ENCODE peak calls at places on chromosomes 1 and 21, in eight cellular contexts. W is AG09309, F is PC-3, D is foreskin fibroblast, B is psoas muscle, V is ovary, Q is BE2C, Y is RWPE1. X is an unnamed sample.

GRCh38 chr1:170261669-170262068 is 115.9 kb downstream of the NTMT2 start:
- DNase-seq in B (no peak), F (no peak), Y (no peak), W (peak), D (peak), Q (no peak), V (no peak), X (no peak)

GRCh38 chr1:76942549-76942948 is 75.3 kb downstream of the ST6GALNAC5 start:
- DNase-seq in D (peak), V (no peak), F (no peak), B (no peak), Y (no peak), Q (peak), W (no peak), X (no peak)

GRCh38 chr1:47637111-47637685 is 199.4 kb downstream of the FOXD2 start:
- DNase-seq in B (no peak), D (no peak), Q (no peak), W (no peak), V (no peak), Y (no peak), F (no peak), X (peak)

GRCh38 chr1:147238925-147239820 is 3.3 kb upstream of the CHD1L start:
- DNase-seq in F (no peak), D (no peak), V (no peak), Y (no peak), W (no peak), Q (no peak), B (no peak), X (no peak)

GRCh38 chr1:182235604-182235951 is 156.0 kb downstream of the GLUL start:
- DNase-seq in V (no peak), Q (no peak), D (no peak), W (no peak), F (no peak), B (no peak), Y (no peak), X (no peak)

GRCh38 chr1:228852511-228853088 is 117.3 kb downstream of the RHOU start:
- DNase-seq in Q (no peak), V (no peak), F (no peak), W (no peak), B (no peak), Y (no peak), D (no peak), X (no peak)

GRCh38 chr1:1219341-1219740 is 5.4 kb upstream of the TNFRSF4 start:
- DNase-seq in Y (no peak), Q (no peak), B (no peak), D (no peak), W (no peak), V (no peak), F (no peak), X (no peak)

GRCh38 chr1:230517786-230518185 is 91.7 kb upstream of the PGBD5 start:
- DNase-seq in Y (peak), V (no peak), F (peak), W (no peak), Q (peak), D (no peak), B (peak), X (peak)

GRCh38 chr1:62241357-62242131 is 46.9 kb downstream of the L1TD1 start:
- DNase-seq in F (peak), Y (no peak), B (no peak), V (no peak), Q (peak), D (no peak), W (no peak), X (peak)

GRCh38 chr1:175192630-175193338 is at the start of gene KIAA0040:
- DNase-seq in Q (peak), V (peak), Y (peak), B (peak), D (peak), F (peak), W (no peak), X (peak)

GRCh38 chr1:161768986-161769672 is 3.0 kb downstream of the ATF6 start:
- DNase-seq in B (no peak), V (no peak), F (peak), Y (no peak), D (no peak), Q (no peak), W (no peak), X (no peak)

GRCh38 chr1:206117151-206117948 is at the start of gene AVPR1B:
- DNase-seq in D (peak), F (peak), W (no peak), Y (peak), B (peak), Q (peak), V (peak), X (no peak)

GRCh38 chr1:169892819-169893644 is 664 bp downstream of the SCYL3 start:
- DNase-seq in V (no peak), B (no peak), D (no peak), Y (peak), Q (no peak), F (no peak), W (no peak), X (peak)

GRCh38 chr1:159921700-159922498 is 3.4 kb downstream of the TAGLN2 start:
- DNase-seq in F (no peak), D (no peak), V (peak), W (no peak), B (no peak), Q (peak), Y (no peak), X (no peak)

GRCh38 chr1:179002552-179003345 is 22.9 kb upstream of the FAM20B start:
- DNase-seq in B (peak), F (peak), V (peak), W (no peak), Q (peak), Y (peak), D (peak), X (peak)

GRCh38 chr1:35033346-35033745 is 1.6 kb upstream of the ZMYM6 start:
- DNase-seq in V (no peak), B (no peak), F (no peak), Y (no peak), Q (no peak), D (no peak), W (no peak), X (no peak)

GRCh38 chr21:27505516-27505915 is 538.6 kb upstream of the ADAMTS5 start:
- DNase-seq in F (no peak), V (no peak), B (no peak), D (peak), W (peak), Q (no peak), Y (no peak), X (peak)

GRCh38 chr1:26991310-26992116 is 2.0 kb upstream of the TRNP1 start:
- DNase-seq in W (no peak), D (peak), Q (no peak), B (no peak), F (peak), V (no peak), Y (no peak), X (no peak)

GRCh38 chr1:150777544-150777943 is 12.0 kb upstream of the CTSS start:
- DNase-seq in V (no peak), W (no peak), B (no peak), D (no peak), Y (no peak), Q (no peak), F (peak), X (no peak)
- TF ChIP-seq CTCF in V (no peak), W (no peak), B (no peak), D (no peak), Y (no peak), Q (no peak), F (no peak), X (no peak)

DNA sequence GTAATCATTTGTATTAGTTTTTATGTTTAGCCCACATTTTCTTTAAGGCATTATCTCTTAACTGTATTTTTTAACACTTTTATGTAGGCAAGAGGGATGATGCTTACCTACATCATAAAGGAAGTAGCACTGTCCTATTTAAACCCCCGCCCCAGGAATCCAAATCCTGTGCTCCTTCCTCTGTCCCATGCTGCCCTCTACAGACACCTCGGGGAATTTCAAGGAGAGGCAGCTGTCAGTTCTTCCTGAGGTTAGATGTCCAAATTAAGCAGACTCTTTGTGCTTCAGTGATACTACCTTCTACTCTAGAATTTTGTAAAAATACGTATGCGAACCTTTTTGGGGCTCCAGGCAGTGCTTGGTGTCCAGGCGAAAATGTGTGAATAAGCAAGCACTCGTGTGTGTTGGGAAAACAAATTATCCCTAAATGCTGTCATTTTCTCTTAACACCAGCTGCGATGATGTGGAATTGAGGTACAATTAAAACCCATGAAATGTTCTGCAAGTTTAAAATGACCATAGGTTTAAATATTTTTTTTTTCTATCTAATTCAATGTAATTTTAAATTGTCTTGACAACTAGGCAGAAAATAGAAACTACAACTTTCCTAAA is 19.2 kb downstream of the CRCT1 start:
- DNase-seq in V (no peak), F (peak), D (no peak), Y (peak), Q (peak), W (no peak), B (no peak), X (peak)
- TF ChIP-seq CTCF in V (no peak), F (peak), D (peak), Y (peak), Q (peak), W (peak), B (no peak), X (peak)

GRCh38 chr1:212089560-212090163 is 54.1 kb downstream of the DTL start:
- DNase-seq in B (no peak), W (no peak), V (no peak), Q (no peak), Y (no peak), F (no peak), D (no peak), X (no peak)
- TF ChIP-seq CTCF in B (no peak), W (no peak), V (no peak), Q (no peak), Y (no peak), F (no peak), D (no peak), X (no peak)

GRCh38 chr1:54781023-54781723 is 16.9 kb upstream of the PARS2 start:
- DNase-seq in V (no peak), D (no peak), B (no peak), W (no peak), Q (no peak), F (no peak), Y (no peak), X (no peak)

GRCh38 chr1:54786778-54787177 is 14.3 kb downstream of the TTC22 start:
- DNase-seq in V (no peak), F (no peak), Q (no peak), W (no peak), B (no peak), Y (no peak), D (no peak), X (no peak)

GRCh38 chr1:54782588-54782987 is 18.3 kb upstream of the PARS2 start:
- DNase-seq in Y (no peak), V (no peak), W (no peak), B (no peak), F (no peak), D (no peak), Q (no peak), X (no peak)

GRCh38 chr1:54784066-54784465 is 17.1 kb downstream of the TTC22 start:
- DNase-seq in D (no peak), Y (no peak), B (no peak), W (no peak), F (no peak), Q (no peak), V (no peak), X (no peak)

GRCh38 chr1:54782156-54782555 is 17.8 kb upstream of the PARS2 start:
- DNase-seq in B (no peak), W (no peak), F (no peak), Q (no peak), Y (no peak), V (no peak), D (no peak), X (no peak)
- TF ChIP-seq CTCF in B (no peak), W (no peak), F (no peak), Q (no peak), Y (no peak), V (no peak), D (no peak), X (no peak)

DNA sequence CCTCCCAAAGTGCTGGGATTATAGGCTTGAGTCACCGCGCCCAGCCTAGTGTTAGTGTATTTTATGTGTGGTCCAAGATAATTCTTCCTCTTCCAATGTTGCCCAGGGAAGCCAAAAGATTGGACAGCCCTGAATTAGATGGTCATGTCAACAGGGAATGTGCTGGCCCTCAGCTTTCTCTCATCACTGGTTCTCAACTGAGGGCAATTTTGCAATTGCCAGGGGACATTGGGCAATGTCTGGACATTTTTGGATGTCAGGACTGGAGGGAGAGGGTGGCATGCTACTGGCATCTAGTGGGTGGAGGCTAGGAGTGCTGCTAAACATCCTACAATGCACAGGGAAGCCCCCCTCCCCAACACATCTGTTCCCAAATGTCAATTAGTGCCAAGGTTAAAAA is 95.0 kb downstream of the LAMC2 start:
- DNase-seq in F (peak), D (peak), Y (no peak), B (peak), V (no peak), W (no peak), Q (no peak), X (peak)
- TF ChIP-seq CTCF in F (no peak), D (no peak), Y (no peak), B (no peak), V (no peak), W (no peak), Q (no peak), X (no peak)

DNA sequence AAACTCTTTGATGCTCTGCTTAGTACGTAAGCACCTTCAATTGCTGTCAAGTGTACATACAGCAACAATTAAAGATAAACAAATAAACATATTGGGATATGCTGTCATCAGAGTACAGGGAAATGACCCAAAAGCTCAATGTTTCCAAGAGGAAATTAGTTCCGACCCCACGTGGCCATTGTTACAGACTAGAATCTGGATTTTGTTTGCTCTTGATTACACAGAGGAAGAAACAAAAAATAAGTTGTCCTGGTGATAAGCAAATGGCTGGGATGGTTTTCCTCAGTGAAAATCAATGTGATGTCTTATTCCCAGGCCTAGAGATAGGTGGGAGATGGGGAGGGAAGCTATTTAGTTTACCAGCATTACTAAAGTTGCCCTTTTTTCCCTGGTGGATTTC is 113.0 kb upstream of the UBE2U start:
- DNase-seq in Y (no peak), Q (no peak), V (no peak), F (no peak), B (no peak), D (no peak), W (no peak), X (no peak)
- TF ChIP-seq CTCF in Y (no peak), Q (no peak), V (no peak), F (no peak), B (no peak), D (no peak), W (no peak), X (no peak)

GRCh38 chr1:156894001-156894400 is 483 bp downstream of the PEAR1 start:
- DNase-seq in B (no peak), V (peak), D (no peak), F (no peak), Q (no peak), Y (no peak), W (no peak), X (no peak)
- TF ChIP-seq CTCF in B (no peak), V (no peak), D (no peak), F (no peak), Q (no peak), Y (no peak), W (no peak), X (no peak)